ENCODE peak calls at places on chromosomes 11 and 22, in seven cellular contexts. Q, O, E, W, N, P and L are unnamed samples.
A peak's percentile ranks its signal among the peaks of the same experiment; 100 is the strongest.

GRCh38 chr11:82577246-82577645 is 156.4 kb downstream of the FAM181B start:
- DNase-seq in Q (no peak), O (no peak), E (no peak), W (no peak), N (no peak), P (no peak), L (no peak)

GRCh38 chr11:78318733-78319132 is 98.9 kb downstream of the GAB2 start:
- DNase-seq in Q (no peak), O (no peak), E (no peak), W (no peak), N (no peak), P (no peak), L (no peak)

GRCh38 chr22:38109391-38110000 is 988 bp downstream of the BAIAP2L2 start:
- DNase-seq in Q (no peak), O (no peak), E (peak; percentile 35), W (no peak), N (peak; percentile 22), P (no peak), L (no peak)

GRCh38 chr22:28893810-28894209 is 10.4 kb downstream of the ZNRF3 start:
- DNase-seq in Q (no peak), O (no peak), E (no peak), W (no peak), N (no peak), P (no peak), L (no peak)

GRCh38 chr11:115324569-115325432 is 179.4 kb downstream of the CADM1 start:
- DNase-seq in Q (no peak), O (no peak), E (peak; percentile 41), W (no peak), N (peak; percentile 79), P (peak; percentile 23), L (peak; percentile 72)

GRCh38 chr22:24681236-24681635 is 78.2 kb downstream of the GGT1 start:
- DNase-seq in Q (no peak), O (no peak), E (no peak), W (no peak), N (no peak), P (peak; percentile 23), L (peak; percentile 93)

GRCh38 chr11:114397349-114397982 is 2.8 kb downstream of the C11orf71 start:
- DNase-seq in Q (no peak), O (no peak), E (no peak), W (no peak), N (no peak), P (no peak), L (no peak)

GRCh38 chr22:24510694-24511625 is 15.8 kb downstream of the UPB1 start:
- DNase-seq in Q (no peak), O (no peak), E (no peak), W (no peak), N (peak; percentile 70), P (no peak), L (peak; percentile 91)

GRCh38 chr11:44565746-44566558 is 489 bp downstream of the CD82 start:
- DNase-seq in Q (no peak), O (no peak), E (no peak), W (no peak), N (peak; percentile 11), P (no peak), L (no peak)